ENCODE peak calls at places on chromosome 11, in seven cellular contexts. P, C, R, A, F, S and G are unnamed samples.

GRCh38 chr11:93704237-93704636 is 37.1 kb downstream of the TAF1D start:
- DNase-seq in P (no peak), R (no peak), S (no peak), A (peak; percentile 11), F (no peak), C (no peak), G (no peak)

GRCh38 chr11:108943853-108944252 is 279.0 kb downstream of the DDX10 start:
- DNase-seq in A (no peak), R (no peak), F (no peak), C (no peak), P (no peak), S (no peak), G (no peak)

GRCh38 chr11:40130427-40130826 is 1329.0 kb downstream of the LRRC4C start:
- DNase-seq in R (no peak), S (no peak), A (no peak), P (no peak), C (no peak), F (no peak), G (peak; percentile 8)

GRCh38 chr11:7871056-7871455 is 60.0 kb downstream of the OR10A6 start:
- DNase-seq in S (no peak), P (no peak), R (no peak), C (no peak), A (no peak), F (no peak), G (no peak)

GRCh38 chr11:27107548-27107947 is 66.9 kb downstream of the BBOX1 start:
- DNase-seq in R (no peak), S (no peak), A (no peak), F (no peak), C (no peak), P (no peak), G (no peak)

GRCh38 chr11:72405009-72405408 is 29.3 kb downstream of the CLPB start:
- DNase-seq in C (no peak), A (no peak), S (no peak), P (peak; percentile 28), F (no peak), R (no peak), G (no peak)

GRCh38 chr11:3122775-3123201 is 42.3 kb downstream of the OSBPL5 start:
- DNase-seq in P (no peak), F (no peak), S (no peak), A (no peak), C (peak; percentile 17), R (no peak), G (no peak)

GRCh38 chr11:115670538-115671200 is 166.5 kb upstream of the CADM1 start:
- DNase-seq in F (no peak), S (no peak), C (no peak), R (no peak), A (no peak), P (no peak), G (no peak)

GRCh38 chr11:86577663-86578636 is 94.5 kb downstream of the ME3 start:
- DNase-seq in S (no peak), A (no peak), F (peak; percentile 80), P (peak; percentile 95), R (no peak), C (peak; percentile 61), G (no peak)

GRCh38 chr11:125167292-125167953 is 2.9 kb downstream of the PKNOX2 start:
- DNase-seq in R (no peak), C (peak; percentile 57), S (peak; percentile 74), P (no peak), A (no peak), F (no peak), G (no peak)

GRCh38 chr11:75505966-75506692 is 19.6 kb downstream of the GDPD5 start:
- DNase-seq in F (no peak), S (no peak), P (no peak), C (no peak), R (no peak), A (no peak), G (no peak)

GRCh38 chr11:101759771-101760450 is 154.9 kb upstream of the CEP126 start:
- DNase-seq in S (no peak), C (no peak), A (no peak), P (peak; percentile 1), F (no peak), R (no peak), G (no peak)

GRCh38 chr11:93902921-93903320 is 52.5 kb upstream of the VSTM5 start:
- DNase-seq in F (no peak), R (no peak), S (no peak), A (no peak), P (no peak), C (no peak), G (no peak)

GRCh38 chr11:111123463-111124398 is 121.8 kb upstream of the POU2AF2 start:
- DNase-seq in A (no peak), C (peak; percentile 7), S (no peak), P (no peak), F (no peak), R (no peak), G (no peak)

GRCh38 chr11:128642571-128642970 is 51.3 kb upstream of the FLI1 start:
- DNase-seq in S (no peak), P (no peak), R (no peak), A (no peak), F (no peak), C (no peak), G (no peak)

GRCh38 chr11:76641905-76642304 is 28.6 kb downstream of the LRRC32 start:
- DNase-seq in P (no peak), S (no peak), A (no peak), C (no peak), R (no peak), F (no peak), G (no peak)

GRCh38 chr11:113705871-113706654 is at the start of gene TMPRSS5:
- DNase-seq in A (no peak), S (peak; percentile 58), P (no peak), C (no peak), R (no peak), F (no peak), G (no peak)